ENCODE peak calls at places on chromosomes 11 and 22, in four cellular contexts. V, L, J and X are unnamed samples.

GRCh38 chr22:26450453-26451185 is 21.6 kb downstream of the ASPHD2 start:
- DNase-seq in J (peak), L (no peak), V (no peak), X (no peak)

GRCh38 chr11:86041975-86042378 is 26.9 kb downstream of the PICALM start:
- DNase-seq in L (peak), V (peak), J (peak), X (peak)

GRCh38 chr22:30521368-30522156 is 16.1 kb upstream of the SEC14L4 start:
- DNase-seq in L (no peak), J (no peak), V (no peak), X (no peak)

GRCh38 chr11:132115454-132115853 is 745.0 kb downstream of the NTM start:
- DNase-seq in L (no peak), V (no peak), J (no peak), X (no peak)

GRCh38 chr11:61912991-61913698 is 4.2 kb downstream of the RAB3IL1 start:
- DNase-seq in V (peak), J (peak), L (no peak), X (no peak)

GRCh38 chr11:79973701-79974626 is 533.1 kb upstream of the TENM4 start:
- DNase-seq in J (no peak), L (no peak), V (no peak), X (no peak)

GRCh38 chr22:41939981-41940852 is 6.7 kb downstream of the CENPM start:
- DNase-seq in J (no peak), L (no peak), V (no peak), X (no peak)

GRCh38 chr11:119111361-119111925 is 4.3 kb downstream of the C2CD2L start:
- DNase-seq in J (no peak), L (no peak), V (no peak), X (no peak)

GRCh38 chr22:33850227-33850626 is 70.0 kb downstream of the LARGE1 start:
- DNase-seq in J (no peak), V (no peak), L (no peak), X (no peak)

GRCh38 chr11:46345131-46345597 is 2.1 kb upstream of the DGKZ start:
- DNase-seq in L (no peak), J (no peak), V (no peak), X (peak)

GRCh38 chr11:17853280-17853679 is 118.7 kb downstream of the KCNC1 start:
- DNase-seq in J (no peak), L (no peak), V (no peak), X (no peak)

GRCh38 chr11:92941676-92942571 is 27.5 kb upstream of the MTNR1B start:
- DNase-seq in V (peak), J (peak), L (peak), X (peak)

GRCh38 chr22:26551568-26551967 is 38.4 kb downstream of the TPST2 start:
- DNase-seq in L (no peak), J (no peak), V (no peak), X (no peak)

GRCh38 chr11:107973641-107974040 is 35.1 kb upstream of the CUL5 start:
- DNase-seq in V (no peak), J (no peak), L (no peak), X (no peak)

GRCh38 chr11:117229411-117229810 is 2.5 kb downstream of the PCSK7 start:
- DNase-seq in L (no peak), J (no peak), V (no peak), X (no peak)

GRCh38 chr22:50011447-50012200 is 941 bp downstream of the IL17REL start:
- DNase-seq in J (peak), L (no peak), V (no peak), X (no peak)

GRCh38 chr11:12569499-12570040 is 104.7 kb upstream of the TEAD1 start:
- DNase-seq in J (no peak), L (no peak), V (no peak), X (no peak)

GRCh38 chr11:116353517-116353916 is 419.3 kb downstream of the BUD13 start:
- DNase-seq in V (no peak), J (no peak), L (no peak), X (no peak)

GRCh38 chr22:28773461-28773867 is 969 bp downstream of the CCDC117 start:
- DNase-seq in V (no peak), L (no peak), J (no peak), X (no peak)

GRCh38 chr22:22579869-22580604 is 21.0 kb upstream of the PRAME start:
- DNase-seq in J (no peak), V (no peak), L (no peak), X (no peak)
- H3K4me3 ChIP-seq in J (no peak), V (no peak), L (no peak), X (no peak)

DNA sequence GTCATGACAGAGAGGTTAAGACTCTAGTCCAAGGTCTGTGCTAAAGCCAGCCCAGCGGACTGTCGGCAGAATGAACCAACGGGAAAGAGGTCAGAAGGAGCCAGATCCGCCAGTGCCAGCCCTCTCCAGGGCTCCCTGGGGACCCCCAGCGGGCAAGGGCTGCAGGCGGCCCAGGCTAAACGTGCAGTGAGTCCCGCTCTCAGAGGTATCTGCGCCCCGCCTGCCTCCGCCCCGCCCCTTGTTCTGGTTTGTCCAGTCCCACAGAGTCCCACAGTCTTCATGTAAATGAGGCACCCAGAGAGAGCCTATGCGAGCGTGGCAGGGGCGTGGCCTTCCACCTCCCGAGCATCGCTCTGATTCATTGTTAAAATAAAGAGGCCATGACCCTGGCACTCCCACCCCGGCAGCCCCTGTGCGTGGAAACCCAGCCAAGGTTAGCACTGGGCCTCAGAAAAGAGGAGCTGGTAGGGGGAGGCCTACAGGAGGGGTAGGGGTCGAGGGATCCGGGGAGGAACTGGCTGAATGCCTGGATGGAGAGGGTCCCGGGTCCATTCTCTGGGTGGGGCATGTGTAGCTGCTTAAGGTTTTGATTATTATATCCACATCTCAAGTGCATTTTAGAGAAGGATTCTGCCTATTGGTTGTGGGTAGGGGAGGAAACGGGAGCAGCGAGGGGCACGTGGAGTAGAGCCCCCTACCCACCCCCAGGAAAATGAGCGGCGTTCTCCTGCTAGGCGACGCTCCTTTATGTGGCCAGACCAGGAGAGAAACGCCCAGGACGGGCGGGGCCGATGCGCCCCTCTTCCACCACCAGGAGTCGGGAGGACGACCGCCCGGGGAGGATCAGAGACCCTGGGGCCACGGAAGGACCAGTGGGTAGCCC is at the start of gene TRIOBP:
- DNase-seq in L (no peak), J (peak), V (peak), X (no peak)
- TF ChIP-seq REST in L (no peak), J (no peak), V (no peak), X (no peak)

GRCh38 chr22:44145544-44145943 is 35.2 kb upstream of the PARVG start:
- DNase-seq in J (no peak), L (no peak), V (no peak), X (no peak)

GRCh38 chr22:44143596-44143995 is 37.1 kb upstream of the PARVG start:
- DNase-seq in L (no peak), V (no peak), J (no peak), X (no peak)

GRCh38 chr22:44144046-44144569 is 36.6 kb upstream of the PARVG start:
- DNase-seq in L (no peak), J (no peak), V (no peak), X (no peak)

GRCh38 chr22:44142421-44143116 is 38.2 kb upstream of the PARVG start:
- DNase-seq in J (no peak), L (no peak), V (no peak), X (no peak)

GRCh38 chr22:44143117-44143495 is 37.6 kb upstream of the PARVG start:
- DNase-seq in J (no peak), L (no peak), V (no peak), X (no peak)
- TF ChIP-seq GABPA in J (no peak), L (no peak), V (no peak), X (no peak)

DNA sequence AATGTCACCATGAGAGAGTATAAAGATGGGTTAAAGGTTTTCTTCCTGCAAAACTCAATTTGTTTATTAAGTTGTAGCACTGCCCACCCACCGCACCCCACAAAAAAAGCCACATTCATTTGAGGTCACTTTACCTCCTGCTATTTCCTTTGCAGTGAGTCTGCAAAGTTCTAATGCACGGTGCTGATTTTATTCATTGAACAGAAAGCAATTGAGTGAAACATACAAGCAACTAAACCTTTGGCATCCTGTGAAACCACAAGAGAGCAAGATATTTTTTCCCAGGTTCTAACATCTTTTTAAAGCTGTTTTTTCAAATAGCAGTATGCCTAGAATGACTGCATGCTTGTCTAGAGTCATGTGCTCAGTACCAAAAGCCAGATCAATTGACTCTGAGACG is 39.0 kb downstream of the RRAS2 start:
- DNase-seq in J (no peak), V (no peak), L (no peak), X (no peak)
- H3K4me3 ChIP-seq in J (no peak), V (no peak), L (no peak), X (no peak)